ENCODE peak calls at places on chromosomes 3 and 15, in eight cellular contexts. Y is adrenal gland, F is ovary, A is cardiac muscle cell, I is PC-9, M is transverse colon, V is HCT116, C is Panc1. J is an unnamed sample.

GRCh38 chr15:66326051-66326450 is 30.4 kb downstream of the TIPIN start:
- DNase-seq in F (no peak), C (no peak), V (no peak), I (no peak), M (no peak), Y (no peak), A (no peak), J (no peak)

GRCh38 chr3:106688463-106688862 is 688.8 kb upstream of the CCDC54 start:
- DNase-seq in M (no peak), C (no peak), V (no peak), A (no peak), Y (peak; percentile 20), I (peak; percentile 88), F (no peak), J (no peak)

GRCh38 chr15:31528846-31529245 is 202.2 kb downstream of the KLF13 start:
- DNase-seq in Y (no peak), F (no peak), V (no peak), I (no peak), M (no peak), A (no peak), C (no peak), J (no peak)

GRCh38 chr3:134494539-134494938 is 8.7 kb downstream of the CEP63 start:
- DNase-seq in A (no peak), V (no peak), F (no peak), M (no peak), I (no peak), C (no peak), Y (no peak), J (no peak)

GRCh38 chr3:159821737-159822136 is 166.9 kb upstream of the IL12A start:
- DNase-seq in V (no peak), I (no peak), F (no peak), Y (no peak), C (no peak), M (no peak), A (no peak), J (no peak)

GRCh38 chr15:70478251-70478990 is 284.9 kb downstream of the UACA start:
- DNase-seq in C (no peak), A (no peak), V (no peak), F (no peak), Y (peak; percentile 33), M (peak; percentile 56), I (no peak), J (peak; percentile 28)

GRCh38 chr15:52008326-52008697 is 10.7 kb upstream of the MAPK6 start:
- DNase-seq in I (no peak), F (no peak), A (no peak), V (no peak), M (no peak), C (no peak), Y (no peak), J (no peak)

GRCh38 chr15:36844453-36845094 is 255.8 kb downstream of the MEIS2 start:
- DNase-seq in I (no peak), A (no peak), Y (no peak), M (no peak), C (no peak), V (no peak), F (no peak), J (no peak)

GRCh38 chr3:11845661-11846060 is 1.0 kb downstream of the TAMM41 start:
- DNase-seq in V (no peak), F (no peak), A (no peak), I (no peak), C (no peak), Y (no peak), M (no peak), J (peak; percentile 19)
- H3K27ac ChIP-seq in V (peak overlapping the region; percentile 59), F (no peak overlapping the region), A (no peak overlapping the region), I (peak overlapping the region; percentile 34), C (peak overlapping the region; percentile 90), Y (no peak overlapping the region), M (peak overlapping the region; percentile 86), J (peak overlapping the region; percentile 81)

DNA sequence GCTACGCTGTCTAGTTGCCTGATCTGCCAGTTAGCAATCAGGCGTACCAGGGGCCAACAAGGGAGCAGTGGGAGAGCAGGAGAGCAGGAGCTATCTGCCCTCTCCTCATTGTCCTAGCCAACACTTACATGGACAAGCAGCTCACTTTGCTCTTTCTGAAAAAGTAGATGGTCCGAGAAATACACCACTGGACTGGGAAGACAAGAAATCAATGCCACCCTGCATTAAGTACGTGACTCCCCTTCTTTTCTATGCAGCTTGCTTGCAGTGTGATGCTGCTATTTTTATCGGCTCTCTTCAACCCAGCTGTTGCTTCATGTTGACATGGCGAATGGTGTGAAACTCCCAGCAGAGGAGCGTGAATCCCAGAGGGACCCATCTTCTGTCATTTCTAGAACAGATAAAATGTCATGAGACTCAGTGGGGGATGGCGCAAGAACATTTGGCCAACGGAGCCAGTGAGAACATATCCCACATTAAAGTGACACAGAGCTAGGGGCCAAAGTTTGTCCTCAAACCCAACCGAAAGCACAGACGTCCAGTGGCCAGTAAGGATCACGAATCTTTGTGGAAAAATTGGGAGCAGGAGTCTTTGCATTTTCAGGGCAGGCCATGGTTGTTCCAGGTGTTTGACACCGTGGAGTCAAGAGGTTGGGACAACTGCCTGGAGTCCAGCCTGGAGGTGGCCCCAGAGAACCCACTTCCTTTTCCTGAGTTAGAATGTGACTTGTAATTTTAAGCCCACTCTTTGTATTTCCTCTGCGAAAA is 53.7 kb upstream of the MEF2A start:
- DNase-seq in M (no peak), V (no peak), Y (peak; percentile 60), F (no peak), A (peak; percentile 15), C (no peak), I (no peak), J (no peak)
- H3K4me3 ChIP-seq in M (no peak overlapping the region), V (no peak overlapping the region), Y (no peak overlapping the region), F (no peak overlapping the region), A (no peak overlapping the region), C (no peak overlapping the region), I (no peak overlapping the region), J (no peak overlapping the region)

GRCh38 chr3:7754653-7755052 is 747.0 kb upstream of the LMCD1 start:
- DNase-seq in I (no peak), V (no peak), A (no peak), C (no peak), M (no peak), F (no peak), Y (no peak), J (no peak)
- H3K9me3 ChIP-seq in I (no peaks in the 10 kb centered on the region), V (no peaks in the 10 kb centered on the region), A (no peaks in the 10 kb centered on the region), C (no peaks in the 10 kb centered on the region), M (no peaks in the 10 kb centered on the region), F (no peaks in the 10 kb centered on the region), Y (no peaks in the 10 kb centered on the region), J (no peaks in the 10 kb centered on the region)

GRCh38 chr3:120599211-120599610 is 3.1 kb downstream of the NDUFB4 start:
- DNase-seq in C (no peak), I (no peak), F (no peak), V (no peak), Y (no peak), A (no peak), M (no peak), J (no peak)

GRCh38 chr3:120595788-120596115 is 384 bp upstream of the NDUFB4 start:
- DNase-seq in C (no peak), F (no peak), Y (no peak), V (no peak), I (no peak), M (no peak), A (no peak), J (no peak)

GRCh38 chr3:120597445-120598049 is 1.4 kb downstream of the NDUFB4 start:
- DNase-seq in Y (no peak), M (no peak), C (no peak), V (no peak), F (no peak), I (no peak), A (no peak), J (no peak)

GRCh38 chr3:120596116-120596852 is at the start of gene NDUFB4:
- DNase-seq in A (peak; percentile 99), M (peak; percentile 97), F (peak; percentile 98), V (peak; percentile 95), I (peak; percentile 95), C (peak; percentile 92), Y (peak; percentile 98), J (peak; percentile 97)

DNA sequence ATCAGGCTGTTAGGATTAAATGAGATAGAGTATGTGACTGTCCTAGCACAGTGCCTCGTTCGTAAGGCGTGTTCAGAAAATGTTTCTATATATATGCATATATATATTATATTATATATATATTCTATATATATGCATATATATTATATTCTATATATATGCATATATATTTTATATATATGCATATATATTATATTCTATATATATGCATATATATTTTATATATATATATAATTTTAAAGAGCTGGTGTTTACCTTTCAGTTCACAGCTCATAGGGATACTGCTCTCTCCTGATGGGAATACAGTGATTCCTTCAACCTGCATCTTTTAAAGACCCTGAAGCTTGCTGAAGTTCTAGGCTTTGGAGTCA is 702 bp downstream of the NDUFB4 start:
- DNase-seq in A (no peak), Y (no peak), C (no peak), V (no peak), F (no peak), I (no peak), M (no peak), J (no peak)
- H3K27ac ChIP-seq in A (peak overlapping the region; percentile 93), Y (peak overlapping the region; percentile 89), C (peak overlapping the region; percentile 99), V (peak overlapping the region; percentile 69), F (no peak overlapping the region), I (peak overlapping the region; percentile 73), M (peak overlapping the region; percentile 93), J (peak overlapping the region; percentile 87)

GRCh38 chr3:150577854-150578253 is 25.3 kb upstream of the SELENOT start:
- DNase-seq in V (no peak), I (no peak), Y (no peak), F (no peak), A (no peak), C (no peak), M (no peak), J (no peak)

GRCh38 chr3:150581174-150581573 is 21.9 kb upstream of the SELENOT start:
- DNase-seq in A (no peak), V (no peak), C (no peak), F (no peak), M (no peak), I (no peak), Y (no peak), J (no peak)

GRCh38 chr3:150588027-150588830 is 14.9 kb upstream of the SELENOT start:
- DNase-seq in V (no peak), C (no peak), M (no peak), F (no peak), A (peak; percentile 83), I (no peak), Y (no peak), J (no peak)

GRCh38 chr3:150582620-150583019 is 20.5 kb upstream of the SELENOT start:
- DNase-seq in M (no peak), V (no peak), F (no peak), C (no peak), Y (no peak), A (no peak), I (no peak), J (no peak)

GRCh38 chr3:150583028-150583427 is 20.1 kb upstream of the SELENOT start:
- DNase-seq in M (no peak), F (no peak), Y (no peak), V (no peak), I (no peak), A (no peak), C (no peak), J (no peak)
- H3K4me3 ChIP-seq in M (no peak overlapping the region), F (no peak overlapping the region), Y (no peak overlapping the region), V (no peak overlapping the region), I (no peak overlapping the region), A (no peak overlapping the region), C (no peak overlapping the region), J (no peak overlapping the region)

DNA sequence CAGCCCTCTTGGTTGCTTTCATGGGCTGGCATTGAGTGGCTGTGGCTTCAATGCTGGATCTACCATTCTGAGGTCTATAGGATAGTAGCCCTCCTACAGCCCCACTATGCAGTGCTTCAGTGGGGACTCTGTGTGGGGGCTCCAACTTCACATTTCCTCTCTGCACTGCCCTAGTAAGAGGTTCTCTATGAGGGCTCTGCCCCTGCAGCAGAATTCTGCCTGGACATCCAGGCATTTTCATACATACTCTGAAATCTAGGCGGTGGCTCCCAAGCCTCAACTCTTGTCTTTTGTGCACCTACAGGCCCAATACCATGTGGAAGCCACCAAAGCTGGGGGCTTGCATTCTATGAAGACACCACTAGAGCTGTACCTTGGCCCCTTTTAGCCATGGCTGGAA is 195.8 kb downstream of the IGSF11 start:
- DNase-seq in C (no peak), M (no peak), I (no peak), A (no peak), F (no peak), Y (no peak), V (no peak), J (no peak)
- H3K9me3 ChIP-seq in C (no peaks in the 10 kb centered on the region), M (peaks cover 23% of the 10 kb centered on the region), I (no peaks in the 10 kb centered on the region), A (no peaks in the 10 kb centered on the region), F (no peaks in the 10 kb centered on the region), Y (no peaks in the 10 kb centered on the region), V (no peaks in the 10 kb centered on the region), J (no peaks in the 10 kb centered on the region)